ENCODE peak calls at places on chromosomes 4 and X, in ten cellular contexts. O, Z, D, X, P, B, M, A, J and S are unnamed samples.

GRCh38 chr4:25406081-25406692 is 29.1 kb downstream of the ANAPC4 start:
- DNase-seq in Z (no peak), J (no peak), M (peak; percentile 62), O (no peak), B (no peak), X (no peak), A (no peak), P (no peak), D (no peak), S (no peak)

GRCh38 chr4:38980903-38981676 is 51.1 kb downstream of the TMEM156 start:
- DNase-seq in D (no peak), Z (no peak), M (peak; percentile 83), J (no peak), A (no peak), X (no peak), O (no peak), B (no peak), P (no peak), S (no peak)

GRCh38 chr4:142519342-142519741 is 326.8 kb downstream of the INPP4B start:
- DNase-seq in J (no peak), Z (peak; percentile 60), O (no peak), P (no peak), M (no peak), A (no peak), X (no peak), B (no peak), D (no peak), S (peak; percentile 8)

GRCh38 chr4:4668355-4669210 is 126.7 kb upstream of the STX18 start:
- DNase-seq in A (no peak), O (no peak), B (no peak), M (no peak), X (no peak), Z (no peak), D (no peak), J (no peak), P (no peak), S (no peak)

GRCh38 chr4:129545599-129546278 is 449.8 kb downstream of the C4orf33 start:
- DNase-seq in A (no peak), Z (peak; percentile 5), D (no peak), O (peak; percentile 22), J (peak; percentile 72), M (peak; percentile 92), P (no peak), X (peak; percentile 67), B (no peak), S (no peak)

GRCh38 chr4:1416051-1416947 is 10.1 kb upstream of the NKX1-1 start:
- DNase-seq in M (no peak), X (no peak), Z (no peak), P (no peak), A (peak; percentile 30), D (no peak), B (no peak), J (no peak), O (no peak), S (no peak)

GRCh38 chrX:69192603-69193002 is 27.4 kb upstream of the PJA1 start:
- DNase-seq in J (no peak), D (no peak), B (no peak), Z (no peak), A (no peak), X (no peak), M (no peak), O (no peak), P (no peak), S (no peak)

GRCh38 chrX:107610667-107611066 is 17.6 kb upstream of the PRPS1 start:
- DNase-seq in M (no peak), P (no peak), D (no peak), X (no peak), B (no peak), Z (no peak), J (no peak), O (no peak), A (no peak), S (no peak)

GRCh38 chr4:185479507-185479971 is 8.0 kb upstream of the CCDC110 start:
- DNase-seq in X (no peak), Z (no peak), A (no peak), P (no peak), O (no peak), M (no peak), B (no peak), J (no peak), D (no peak), S (no peak)

GRCh38 chr4:89283226-89283974 is 24.2 kb downstream of the GPRIN3 start:
- DNase-seq in P (peak; percentile 43), X (no peak), D (peak; percentile 34), J (no peak), Z (peak; percentile 22), O (no peak), M (peak; percentile 54), B (no peak), A (no peak), S (peak; percentile 34)

GRCh38 chrX:130091976-130092522 is 18.2 kb downstream of the ELF4 start:
- DNase-seq in D (peak; percentile 69), X (no peak), M (no peak), Z (no peak), P (peak; percentile 90), O (no peak), J (peak; percentile 62), B (peak; percentile 30), A (peak; percentile 47), S (no peak)

GRCh38 chr4:8202108-8202507 is 3.0 kb downstream of the SH3TC1 start:
- DNase-seq in O (no peak), J (no peak), X (no peak), M (no peak), D (no peak), P (peak; percentile 36), Z (no peak), B (no peak), A (no peak), S (no peak)

GRCh38 chrX:95071621-95072020 is 1397.6 kb downstream of the FAM133A start:
- DNase-seq in B (no peak), Z (peak; percentile 20), X (no peak), M (no peak), J (no peak), A (no peak), O (no peak), D (no peak), P (no peak), S (no peak)

GRCh38 chr4:99945718-99946345 is 586 bp downstream of the DNAJB14 start:
- DNase-seq in P (no peak), J (no peak), B (peak; percentile 55), D (no peak), A (no peak), Z (peak; percentile 15), X (no peak), O (no peak), M (peak; percentile 27), S (peak; percentile 36)

GRCh38 chrX:53088136-53088974 is 5.6 kb upstream of the KANTR start:
- DNase-seq in P (peak; percentile 70), J (peak; percentile 88), A (peak; percentile 88), X (peak; percentile 93), Z (peak; percentile 89), M (peak; percentile 90), B (peak; percentile 84), D (peak; percentile 68), O (peak; percentile 90), S (peak; percentile 87)
- H3K27ac ChIP-seq in P (peak overlapping the region; percentile 87), J (peak overlapping the region; percentile 72), A (no peak overlapping the region), X (peak overlapping the region; percentile 97), Z (peak overlapping the region; percentile 86), M (peak overlapping the region; percentile 74), B (peak overlapping the region; percentile 80), D (peak overlapping the region; percentile 92), O (peak overlapping the region; percentile 75), S (peak overlapping the region; percentile 88)

DNA sequence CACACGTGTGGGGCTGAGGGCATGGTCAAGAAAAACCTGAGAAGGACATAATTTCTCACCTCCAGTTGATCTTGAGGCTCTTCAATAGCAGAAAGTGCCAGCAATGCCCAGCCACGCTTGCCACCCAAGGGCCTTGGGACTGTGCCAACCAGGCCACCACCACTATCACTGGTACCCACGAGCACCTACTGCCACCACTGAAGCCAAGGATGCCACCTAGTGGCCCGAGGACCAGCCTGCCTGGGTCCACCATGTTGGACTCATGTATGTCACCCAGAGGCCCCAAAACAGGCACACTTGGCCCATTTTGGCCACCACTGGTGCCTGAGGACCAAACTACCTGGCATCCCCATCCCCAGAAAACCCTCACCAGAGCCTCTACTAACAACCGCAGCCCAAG is 191.8 kb downstream of the ADAM29 start:
- DNase-seq in X (no peak), O (no peak), D (no peak), A (peak; percentile 46), B (peak; percentile 45), J (no peak), P (no peak), M (no peak), Z (no peak), S (no peak)
- TF ChIP-seq CTCF in X (no peak), O (no peak), D (no peak), A (peak; percentile 60), B (peak; percentile 78), J (no peak), P (no peak), M (no peak), Z (peak; percentile 21), S (no peak)

GRCh38 chr4:153271820-153272219 is 67.6 kb downstream of the TRIM2 start:
- DNase-seq in A (no peak), D (no peak), X (no peak), P (no peak), O (no peak), J (no peak), Z (no peak), B (no peak), M (no peak), S (no peak)
- H3K27ac ChIP-seq in A (no peak overlapping the region), D (no peak overlapping the region), X (no peak overlapping the region), P (no peak overlapping the region), O (no peak overlapping the region), J (no peak overlapping the region), Z (no peak overlapping the region), B (no peak overlapping the region), M (no peak overlapping the region), S (no peak overlapping the region)

GRCh38 chrX:23667239-23668177 is at the start of gene PRDX4:
- DNase-seq in X (peak; percentile 93), O (peak; percentile 93), M (peak; percentile 93), P (peak; percentile 77), Z (peak; percentile 87), A (peak; percentile 91), D (peak; percentile 37), J (peak; percentile 95), B (peak; percentile 69), S (peak; percentile 79)
- TF ChIP-seq CTCF in X (no peak), O (no peak), M (no peak), P (no peak), Z (no peak), A (no peak), D (no peak), J (no peak), B (no peak), S (no peak)

GRCh38 chr4:88106205-88106604 is 52.2 kb downstream of the ABCG2 start:
- DNase-seq in A (no peak), B (no peak), X (no peak), P (no peak), O (no peak), M (no peak), Z (peak; percentile 73), D (no peak), J (no peak), S (no peak)
- H3K27ac ChIP-seq in A (no peak overlapping the region), B (no peak overlapping the region), X (no peak overlapping the region), P (no peak overlapping the region), O (no peak overlapping the region), M (no peak overlapping the region), Z (peak overlapping the region; percentile 70), D (no peak overlapping the region), J (no peak overlapping the region), S (no peak overlapping the region)

GRCh38 chr4:37826282-37827029 is at the start of gene PGM2:
- DNase-seq in D (peak; percentile 81), P (peak; percentile 89), J (peak; percentile 91), B (peak; percentile 94), M (peak; percentile 86), O (peak; percentile 86), A (peak; percentile 92), Z (peak; percentile 77), X (peak; percentile 93), S (peak; percentile 76)
- TF ChIP-seq CTCF in D (no peak), P (no peak), J (no peak), B (no peak), M (no peak), O (peak; percentile 16), A (no peak), Z (no peak), X (no peak), S (no peak)

GRCh38 chr4:108052511-108052910 is 62.8 kb downstream of the HADH start:
- DNase-seq in B (no peak), P (no peak), M (no peak), D (no peak), A (no peak), X (no peak), O (no peak), J (no peak), Z (no peak), S (no peak)
- H3K27ac ChIP-seq in B (no peak overlapping the region), P (no peak overlapping the region), M (no peak overlapping the region), D (no peak overlapping the region), A (no peak overlapping the region), X (no peak overlapping the region), O (no peak overlapping the region), J (no peak overlapping the region), Z (no peak overlapping the region), S (no peak overlapping the region)